ENCODE peak calls at places on chromosomes 1 and 21, in four cellular contexts. U is lower leg skin, P is AG09309, I is astrocyte of the cerebellum. E is an unnamed sample.

GRCh38 chr1:11967028-11967547 is 13.2 kb upstream of the MFN2 start:
- DNase-seq in P (no peak), I (peak), U (no peak), E (peak)

GRCh38 chr1:1979482-1980165 is 24.0 kb downstream of the CFAP74 start:
- DNase-seq in I (no peak), P (no peak), U (no peak), E (no peak)

GRCh38 chr1:209368864-209369598 is 214.5 kb upstream of the CAMK1G start:
- DNase-seq in U (no peak), P (peak), I (peak), E (no peak)

GRCh38 chr1:54421101-54421504 is 14.9 kb upstream of the SSBP3 start:
- DNase-seq in I (no peak), P (no peak), U (no peak), E (no peak)

GRCh38 chr1:109802901-109803561 is 39.3 kb upstream of the EPS8L3 start:
- DNase-seq in P (no peak), I (no peak), U (peak), E (no peak)

GRCh38 chr1:209425959-209426358 is 157.6 kb upstream of the CAMK1G start:
- DNase-seq in P (no peak), U (peak), I (no peak), E (no peak)

GRCh38 chr1:232459826-232460225 is 170.1 kb downstream of the SIPA1L2 start:
- DNase-seq in U (no peak), I (no peak), P (no peak), E (no peak)

GRCh38 chr1:44225761-44226160 is 12.5 kb downstream of the DMAP1 start:
- DNase-seq in P (no peak), U (peak), I (no peak), E (no peak)

GRCh38 chr1:109485001-109485400 is 1.3 kb downstream of the ATXN7L2 start:
- DNase-seq in U (no peak), I (no peak), P (no peak), E (no peak)

GRCh38 chr21:42493109-42494060 is 2.6 kb downstream of the RSPH1 start:
- DNase-seq in I (no peak), P (no peak), U (no peak), E (no peak)

GRCh38 chr1:96416111-96416595 is 305.4 kb upstream of the PTBP2 start:
- DNase-seq in P (peak), I (peak), U (peak), E (no peak)

GRCh38 chr1:51433972-51434510 is 85.0 kb downstream of the EPS15 start:
- DNase-seq in U (no peak), P (no peak), I (no peak), E (no peak)

GRCh38 chr1:13996334-13996733 is 296.3 kb downstream of the PRDM2 start:
- DNase-seq in I (no peak), P (no peak), U (no peak), E (no peak)

GRCh38 chr1:165392634-165393571 is 36.4 kb upstream of the LMX1A start:
- DNase-seq in P (peak), U (peak), I (peak), E (no peak)

GRCh38 chr1:38793299-38793698 is 66.3 kb downstream of the RRAGC start:
- DNase-seq in I (no peak), P (no peak), U (no peak), E (no peak)

GRCh38 chr1:157170677-157171515 is 32.7 kb upstream of the ETV3 start:
- DNase-seq in U (no peak), I (no peak), P (no peak), E (no peak)

GRCh38 chr1:176557543-176558258 is 94.7 kb downstream of the PAPPA2 start:
- DNase-seq in I (no peak), P (no peak), U (no peak), E (no peak)

GRCh38 chr1:22238356-22239224 is 95.7 kb upstream of the WNT4 start:
- DNase-seq in I (no peak), U (no peak), P (no peak), E (no peak)

GRCh38 chr1:34163792-34164509 is 1.1 kb downstream of the CSMD2 start:
- DNase-seq in P (no peak), U (no peak), I (no peak), E (no peak)

GRCh38 chr1:77825356-77825709 is 45.9 kb downstream of the MIGA1 start:
- DNase-seq in I (peak), U (no peak), P (peak), E (no peak)
- TF ChIP-seq CTCF in I (peak), U (no peak), P (peak), E (peak)

DNA sequence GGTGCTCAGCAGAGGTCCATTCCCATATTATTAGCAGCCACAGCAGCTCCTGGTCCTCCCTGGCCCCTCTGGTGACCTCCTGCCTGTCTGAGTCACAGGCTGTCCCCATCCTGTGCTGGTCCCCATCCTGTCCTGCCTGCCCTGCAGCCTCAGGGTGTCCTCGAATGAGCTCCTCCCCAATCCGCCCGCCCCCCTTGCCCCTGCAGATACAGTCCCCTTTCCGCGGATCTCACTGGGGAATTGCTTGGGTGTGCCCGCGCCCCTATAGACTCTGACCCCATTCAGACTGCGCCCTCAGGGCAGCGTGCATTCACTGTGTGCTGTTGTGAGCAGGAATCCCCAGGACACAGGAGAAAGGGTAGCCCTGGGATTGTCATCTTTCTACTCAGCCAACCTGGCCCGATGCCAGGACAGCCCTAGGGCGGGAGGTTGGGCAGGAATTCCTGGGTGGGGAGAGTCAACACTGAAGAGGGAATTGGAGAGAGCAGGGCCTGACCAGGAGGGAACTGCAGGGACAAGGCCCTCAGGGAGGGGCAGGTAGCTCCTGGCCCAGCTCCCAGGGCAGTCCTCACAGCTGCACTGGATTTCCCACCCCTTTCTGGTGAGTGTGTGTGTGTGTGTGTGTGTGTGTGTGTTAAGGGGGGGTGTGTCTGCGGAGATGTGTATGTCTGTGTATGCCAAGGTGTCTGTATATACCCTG is 1.1 kb upstream of the GUCA2A start:
- DNase-seq in U (no peak), P (no peak), I (no peak), E (no peak)
- H3K4me3 ChIP-seq in U (no peak), P (no peak), I (no peak), E (no peak)

DNA sequence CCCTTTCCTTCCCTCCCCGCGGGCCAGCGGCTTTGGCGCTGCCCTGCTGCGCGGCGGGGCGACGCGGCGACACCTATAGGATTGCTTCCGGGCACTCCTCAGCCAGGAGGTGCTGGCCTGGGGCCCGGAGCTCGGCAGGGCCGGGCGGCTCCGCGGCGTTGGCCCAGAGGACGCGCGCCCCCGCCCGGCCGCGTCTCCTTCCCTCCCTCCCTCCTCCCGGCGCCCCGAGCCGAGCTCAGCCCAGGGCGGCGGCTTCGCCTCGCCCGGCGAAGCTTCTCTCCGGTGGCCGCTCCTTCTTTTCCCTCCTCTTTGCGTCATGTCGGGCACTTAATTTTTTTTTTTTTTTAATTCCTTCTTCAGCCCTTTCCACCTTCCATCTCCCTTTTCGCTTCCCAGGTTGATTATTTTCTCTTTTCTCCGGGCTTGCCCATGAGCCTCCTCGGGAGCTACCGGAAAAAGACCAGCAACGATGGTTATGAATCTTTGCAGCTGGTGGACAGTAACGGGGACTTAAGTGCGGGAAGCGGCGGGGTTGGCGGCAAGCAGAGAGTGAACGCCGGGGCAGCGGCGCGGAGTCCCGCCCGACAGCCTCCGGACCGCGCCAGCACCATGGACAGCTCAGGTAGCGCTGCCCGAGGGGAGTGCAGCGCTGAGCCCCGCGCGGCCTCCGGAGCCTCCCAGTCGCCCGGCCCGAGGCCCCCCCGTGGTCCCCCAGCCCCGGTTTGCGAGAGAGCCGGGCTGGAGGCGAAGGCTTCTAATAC is at the start of gene DNAJC6:
- DNase-seq in P (no peak), I (peak), U (peak), E (no peak)
- TF ChIP-seq CTCF in P (no peak), I (no peak), U (no peak), E (no peak)

DNA sequence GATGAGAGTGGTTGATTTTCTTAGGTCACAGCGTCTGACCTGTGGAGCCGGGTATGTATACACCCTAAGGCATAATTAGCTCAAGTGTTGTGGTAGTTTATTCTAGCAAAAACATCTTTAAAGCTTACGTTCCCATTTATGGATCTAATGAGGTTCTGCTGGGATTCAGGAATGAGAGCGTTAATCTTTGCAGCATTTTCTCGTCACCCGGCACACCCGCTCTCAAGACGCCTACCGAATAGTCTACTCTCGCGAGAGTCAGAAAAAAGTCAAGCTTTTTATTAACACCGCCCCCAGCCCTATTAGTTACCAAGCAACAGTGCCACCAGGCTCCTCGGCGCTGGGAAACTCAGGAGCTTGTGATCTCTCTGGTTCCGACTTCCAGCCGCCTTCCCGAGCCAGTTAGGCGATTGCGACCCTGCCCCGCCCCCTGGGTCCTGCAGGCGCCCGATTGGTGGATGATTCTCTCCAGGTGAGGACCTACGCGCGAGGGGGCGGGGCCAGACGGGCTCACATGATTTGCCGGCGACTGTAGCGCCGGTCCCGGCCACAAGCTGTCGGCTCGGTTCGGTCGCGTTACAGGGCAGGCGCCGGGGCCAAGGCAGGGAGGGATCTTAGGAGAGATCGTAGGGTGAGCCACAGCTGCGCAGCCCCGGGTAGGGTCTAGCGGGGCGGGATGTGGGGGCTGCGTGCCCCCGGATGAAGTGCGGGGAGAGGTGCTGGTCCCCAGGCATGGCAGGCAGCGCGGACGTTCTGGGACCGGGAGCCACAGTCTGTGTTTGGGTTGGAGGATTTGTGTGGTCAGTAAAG is at the start of gene PFKFB2:
- DNase-seq in I (peak), U (peak), P (peak), E (peak)
- H3K4me3 ChIP-seq in I (peak), U (peak), P (peak), E (peak)

DNA sequence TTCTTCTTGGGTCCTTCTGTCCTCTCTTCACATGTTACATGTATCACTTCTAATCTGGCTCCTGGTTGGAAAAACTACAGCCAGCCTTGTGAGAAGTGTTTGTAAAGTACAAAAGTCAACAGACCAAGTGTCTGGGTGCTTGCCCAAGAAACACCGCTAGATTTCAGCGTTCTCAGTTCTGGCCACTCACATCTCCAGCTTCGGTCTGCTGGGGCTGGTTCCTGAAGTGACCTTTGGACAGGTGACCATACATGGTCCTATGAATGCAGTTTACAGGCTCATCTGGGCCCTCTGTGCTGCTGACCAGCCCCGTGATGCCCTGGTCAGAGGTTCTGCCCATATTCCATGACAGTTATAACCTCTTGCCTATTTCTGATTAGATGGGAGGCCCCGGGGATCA is 19.5 kb downstream of the SLC2A1 start:
- DNase-seq in U (no peak), I (no peak), P (no peak), E (no peak)
- TF ChIP-seq CTCF in U (no peak), I (no peak), P (no peak), E (no peak)

E was measured in epithelial cell of proximal tubule.